ENCODE peak calls at places on chromosomes 3 and 15, in six cellular contexts. O is neural progenitor cell, J is cardiac muscle cell, E is colonic mucosa, L is bronchial epithelial cell, K is transverse colon. G is an unnamed sample.

GRCh38 chr3:153463895-153464294 is 301.9 kb downstream of the RAP2B start:
- DNase-seq in O (no peak), J (no peak), E (no peak), L (no peak), K (no peak), G (no peak)

GRCh38 chr3:138297059-138297607 is 32.5 kb downstream of the NME9 start:
- DNase-seq in O (no peak), J (no peak), E (no peak), L (no peak), K (no peak), G (no peak)

GRCh38 chr3:153977148-153977547 is 144.0 kb upstream of the ARHGEF26 start:
- DNase-seq in O (no peak), J (peak), E (no peak), L (no peak), K (no peak), G (no peak)

GRCh38 chr3:45124379-45124778 is 21.8 kb downstream of the CDCP1 start:
- DNase-seq in O (no peak), J (peak), E (no peak), L (peak), K (no peak), G (no peak)

GRCh38 chr15:82894971-82895520 is 57.5 kb downstream of the HOMER2 start:
- DNase-seq in O (peak), J (no peak), E (no peak), L (no peak), K (no peak), G (no peak)

GRCh38 chr3:30476373-30477082 is 129.9 kb upstream of the TGFBR2 start:
- DNase-seq in O (no peak), J (no peak), E (no peak), L (peak), K (no peak), G (peak)

GRCh38 chr3:79306939-79307590 is 460.7 kb downstream of the ROBO1 start:
- DNase-seq in O (no peak), J (no peak), E (no peak), L (no peak), K (no peak), G (no peak)

GRCh38 chr3:30597131-30597768 is 9.2 kb upstream of the TGFBR2 start:
- DNase-seq in O (no peak), J (peak), E (no peak), L (peak), K (no peak), G (peak)

GRCh38 chr3:71962561-71963240 is 177.8 kb upstream of the PROK2 start:
- DNase-seq in O (no peak), J (no peak), E (no peak), L (peak), K (no peak), G (no peak)

GRCh38 chr3:68972358-68972979 is 40.1 kb upstream of the TAFA4 start:
- DNase-seq in O (peak), J (peak), E (peak), L (peak), K (peak), G (peak)

GRCh38 chr3:145776782-145777408 is 384.1 kb downstream of the PLOD2 start:
- DNase-seq in O (peak), J (peak), E (peak), L (peak), K (no peak), G (peak)

GRCh38 chr3:82927309-82928253 is 1166.1 kb upstream of the GBE1 start:
- DNase-seq in O (no peak), J (no peak), E (no peak), L (no peak), K (no peak), G (no peak)

GRCh38 chr15:72592676-72593075 is 61.8 kb upstream of the GOLGA6B start:
- DNase-seq in O (no peak), J (no peak), E (no peak), L (no peak), K (no peak), G (no peak)

GRCh38 chr3:13070622-13071021 is 2.6 kb downstream of the IQSEC1 start:
- DNase-seq in O (peak), J (no peak), E (no peak), L (no peak), K (no peak), G (no peak)

GRCh38 chr15:51760805-51761204 is 9.4 kb downstream of the TMOD2 start:
- DNase-seq in O (no peak), J (no peak), E (no peak), L (no peak), K (no peak), G (no peak)

GRCh38 chr3:47042231-47042791 is 62.8 kb downstream of the NBEAL2 start:
- DNase-seq in O (no peak), J (no peak), E (no peak), L (no peak), K (no peak), G (no peak)

DNA sequence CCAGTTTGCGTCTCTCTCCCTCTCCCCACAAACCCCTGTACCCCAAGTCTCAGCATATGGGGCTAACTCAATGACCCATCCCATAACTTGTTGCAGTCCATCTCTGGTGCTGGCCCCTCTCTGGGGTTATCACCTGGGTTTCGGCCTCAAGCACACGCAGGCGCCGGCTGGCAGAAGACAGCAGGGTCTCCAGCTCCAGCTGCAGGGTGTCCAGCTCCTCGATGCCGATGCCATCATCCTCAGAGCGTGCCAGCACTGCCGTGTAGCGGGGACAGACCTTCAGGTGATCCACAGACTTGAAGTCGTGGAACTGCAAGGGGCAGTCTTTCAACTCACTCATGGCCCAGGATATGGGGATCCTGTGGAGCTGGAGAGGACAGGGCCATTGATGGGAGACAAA is 1.1 kb downstream of the TADA3 start:
- DNase-seq in O (no peak), J (no peak), E (no peak), L (no peak), K (no peak), G (no peak)
- H3K4me3 ChIP-seq in O (no peak), J (no peak), E (no peak), L (no peak), K (no peak), G (no peak)

DNA sequence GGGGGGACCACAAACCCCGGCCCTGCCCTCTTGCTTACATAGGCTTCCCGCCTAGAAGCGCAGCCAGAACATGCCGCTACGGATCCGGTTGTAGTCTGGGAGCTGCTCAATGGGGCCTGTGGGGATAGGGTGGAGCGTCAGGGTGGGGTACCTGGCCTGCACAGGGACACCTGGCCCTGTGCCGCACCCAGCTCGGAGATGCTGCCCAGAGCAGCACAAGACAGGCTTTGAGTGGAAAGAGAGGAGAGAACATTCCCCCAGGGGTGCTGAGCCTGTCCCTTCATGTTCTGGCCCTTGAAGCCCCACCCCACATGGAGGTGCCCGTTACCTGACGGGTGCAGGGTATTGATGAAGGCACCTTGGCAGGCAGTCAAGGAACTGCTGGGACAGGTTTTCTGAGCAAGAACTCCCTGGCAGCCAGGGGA is 4.0 kb upstream of the COL7A1 start:
- DNase-seq in O (no peak), J (no peak), E (no peak), L (peak), K (no peak), G (no peak)
- H3K4me3 ChIP-seq in O (no peak), J (no peak), E (no peak), L (no peak), K (no peak), G (no peak)

GRCh38 chr3:133506215-133506901 is 67.1 kb upstream of the CDV3 start:
- DNase-seq in O (no peak), J (no peak), E (no peak), L (no peak), K (peak), G (peak)
- H3K4me3 ChIP-seq in O (no peak), J (no peak), E (no peak), L (no peak), K (no peak), G (no peak)

DNA sequence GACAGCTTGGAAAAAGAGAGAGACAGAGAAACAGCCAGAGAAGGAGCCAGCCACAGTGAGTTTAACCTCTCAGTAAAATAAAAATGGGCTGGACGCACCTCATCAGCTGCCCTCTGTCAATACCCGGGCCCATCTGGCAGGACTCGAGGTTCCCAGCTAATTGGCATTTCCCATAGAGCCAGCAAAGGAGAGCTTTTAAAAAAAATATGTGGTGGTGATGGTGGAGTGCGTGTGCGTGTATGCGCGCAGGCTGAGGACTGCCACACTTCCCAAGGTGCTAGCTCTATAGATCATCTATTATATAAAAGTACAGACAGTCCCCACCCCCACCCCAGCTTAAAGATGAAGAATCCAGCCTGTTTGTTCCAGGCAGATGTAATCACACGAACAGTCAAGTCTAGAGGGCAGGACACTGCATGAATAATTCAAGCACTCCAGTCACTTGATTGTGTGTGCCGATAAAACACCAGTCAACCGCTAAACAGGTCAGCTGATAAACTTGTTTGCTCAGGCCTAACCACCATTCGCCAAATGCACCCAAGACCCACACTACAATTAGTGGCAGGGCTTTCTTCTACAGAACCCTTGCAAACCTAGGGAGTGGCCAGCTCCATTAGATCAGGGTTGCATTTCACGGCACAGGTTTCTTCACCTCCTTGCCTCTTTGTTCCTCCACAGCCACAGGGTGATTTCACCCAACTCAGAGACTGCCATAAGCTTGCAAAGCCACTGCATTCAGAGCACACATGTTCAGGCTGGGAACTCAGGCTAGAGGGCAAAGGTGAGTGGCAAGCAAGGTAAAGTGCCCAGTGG is 5.9 kb downstream of the TLE3 start:
- DNase-seq in O (no peak), J (peak), E (peak), L (peak), K (peak), G (peak)
- H3K4me3 ChIP-seq in O (no peak), J (no peak), E (no peak), L (no peak), K (no peak), G (peak)

DNA sequence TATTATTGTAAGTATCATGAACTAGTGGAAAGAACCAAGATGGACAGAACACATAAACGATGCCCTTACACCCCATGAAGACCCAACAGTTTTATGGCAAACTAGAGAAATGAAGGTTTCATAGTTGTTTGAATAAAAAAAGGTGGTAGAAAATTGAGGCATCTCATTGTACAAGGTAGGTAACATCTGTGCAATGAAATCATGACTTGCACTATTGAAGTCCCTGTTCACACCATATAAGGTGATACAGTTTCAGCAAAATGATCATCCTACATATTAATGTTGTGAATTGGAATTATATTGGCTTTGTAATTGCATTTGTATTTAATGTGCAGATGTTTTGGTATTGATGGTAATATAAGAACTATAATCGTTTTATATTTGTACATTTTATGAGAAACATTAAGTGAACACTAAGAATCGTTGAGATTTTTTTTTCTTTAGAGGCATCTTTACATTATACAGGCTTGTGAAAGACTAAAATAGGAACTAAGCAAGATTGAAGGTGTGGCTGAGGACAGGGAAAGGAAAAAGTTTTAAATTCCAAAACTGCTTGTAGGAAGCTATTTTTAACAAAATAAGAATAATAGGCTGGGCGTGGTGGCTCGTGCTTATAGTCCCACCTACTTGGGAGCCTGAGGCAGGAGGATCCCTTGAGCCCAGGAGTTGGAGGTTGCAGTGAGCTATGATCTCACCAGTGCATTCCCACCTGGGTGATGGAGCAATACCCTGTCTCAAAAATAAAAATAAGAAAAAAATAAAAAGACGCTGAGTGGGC is 48.5 kb downstream of the CGNL1 start:
- DNase-seq in O (no peak), J (no peak), E (no peak), L (no peak), K (no peak), G (no peak)
- H3K4me3 ChIP-seq in O (no peak), J (no peak), E (no peak), L (no peak), K (no peak), G (no peak)

GRCh38 chr3:4994823-4995499 is 15.7 kb downstream of the BHLHE40 start:
- DNase-seq in O (no peak), J (peak), E (peak), L (peak), K (no peak), G (no peak)

GRCh38 chr3:4996771-4997291 is 17.6 kb downstream of the BHLHE40 start:
- DNase-seq in O (no peak), J (no peak), E (peak), L (no peak), K (no peak), G (no peak)

GRCh38 chr3:4997946-4998345 is 18.7 kb downstream of the BHLHE40 start:
- DNase-seq in O (no peak), J (no peak), E (no peak), L (no peak), K (no peak), G (no peak)

GRCh38 chr3:4995500-4996053 is 16.3 kb downstream of the BHLHE40 start:
- DNase-seq in O (no peak), J (peak), E (peak), L (peak), K (no peak), G (no peak)

GRCh38 chr3:4996223-4996765 is 17.1 kb downstream of the BHLHE40 start:
- DNase-seq in O (no peak), J (no peak), E (peak), L (no peak), K (no peak), G (no peak)
- H3K4me3 ChIP-seq in O (no peak), J (no peak), E (no peak), L (no peak), K (no peak), G (no peak)

GRCh38 chr3:64028754-64029153 is 5.5 kb upstream of the PSMD6 start:
- DNase-seq in O (no peak), J (no peak), E (no peak), L (no peak), K (no peak), G (no peak)

GRCh38 chr3:64033033-64033432 is 9.7 kb upstream of the PSMD6 start:
- DNase-seq in O (no peak), J (no peak), E (no peak), L (no peak), K (no peak), G (no peak)

GRCh38 chr3:64029287-64029686 is 6.0 kb upstream of the PSMD6 start:
- DNase-seq in O (no peak), J (no peak), E (no peak), L (no peak), K (no peak), G (no peak)

GRCh38 chr3:64031540-64032533 is 8.5 kb upstream of the PSMD6 start:
- DNase-seq in O (no peak), J (no peak), E (no peak), L (peak), K (no peak), G (no peak)

GRCh38 chr3:64030741-64031140 is 7.4 kb upstream of the PSMD6 start:
- DNase-seq in O (peak), J (peak), E (peak), L (peak), K (peak), G (peak)
- H3K4me3 ChIP-seq in O (no peak), J (no peak), E (no peak), L (no peak), K (peak), G (no peak)

DNA sequence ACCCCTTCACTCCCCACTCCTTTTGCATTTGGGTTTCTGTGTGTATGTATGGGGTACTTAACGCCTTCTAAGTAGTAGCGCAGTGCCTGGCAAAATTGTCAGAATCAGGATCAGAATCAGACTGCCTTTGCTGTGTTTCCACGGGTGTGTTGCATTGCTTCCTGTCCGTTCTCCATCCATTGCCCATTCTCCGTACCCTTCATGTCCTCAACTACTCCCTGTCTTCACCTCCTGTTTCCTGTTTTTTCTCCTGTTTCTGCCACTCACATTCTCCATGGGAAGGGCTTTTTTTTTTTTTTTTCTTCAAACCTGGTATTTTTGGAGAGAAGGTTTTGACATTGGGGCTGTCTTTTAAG is 112.9 kb downstream of the FNDC3B start:
- DNase-seq in O (no peak), J (peak), E (no peak), L (no peak), K (no peak), G (no peak)
- H3K4me3 ChIP-seq in O (no peak), J (no peak), E (no peak), L (no peak), K (no peak), G (no peak)

GRCh38 chr3:33442190-33442589 is 2.0 kb upstream of the UBP1 start:
- DNase-seq in O (no peak), J (no peak), E (no peak), L (no peak), K (no peak), G (no peak)
- H3K4me3 ChIP-seq in O (no peak), J (no peak), E (no peak), L (no peak), K (no peak), G (no peak)